ENCODE peak calls at places on chromosome 4, in nine cellular contexts. H is posterior cingulate gyrus; P is iPS-NIHi11; E is GM04504; V is activated CD8-positive, alpha-beta memory T cell treated with anti-CD3 and anti-CD28 coated beads, Interleukin-2, amount 50 U/mL, for 4 hours; Z is GM13977; C is activated T-cell treated with anti-CD3 and anti-CD28 coated beads, Interleukin-2, amount 50 U/mL, for 4 hours; U is lower lobe of right lung; X is IMR-90. K is an unnamed sample.

GRCh38 chr4:100984901-100985300 is 362.4 kb downstream of the PPP3CA start:
- DNase-seq in H (no peak), P (no peak), E (peak; percentile 45), V (no peak), Z (no peak), C (no peak), U (no peak), X (peak; percentile 66), K (no peak)

GRCh38 chr4:94545296-94545695 is 93.6 kb downstream of the PDLIM5 start:
- DNase-seq in H (no peak), P (no peak), E (peak; percentile 23), V (no peak), Z (no peak), C (no peak), U (no peak), X (peak; percentile 63), K (no peak)

GRCh38 chr4:157574606-157575005 is 354.1 kb downstream of the GRIA2 start:
- DNase-seq in H (no peak), P (no peak), E (no peak), V (no peak), Z (no peak), C (no peak), U (no peak), X (no peak), K (no peak)

GRCh38 chr4:140367738-140368137 is 5.7 kb upstream of the SCOC start:
- DNase-seq in H (no peak), P (no peak), E (peak; percentile 2), V (no peak), Z (no peak), C (no peak), U (no peak), X (peak; percentile 58), K (no peak)

GRCh38 chr4:86872135-86872534 is 20.1 kb downstream of the C4orf36 start:
- DNase-seq in H (no peak), P (no peak), E (no peak), V (no peak), Z (no peak), C (no peak), U (no peak), X (no peak), K (no peak)

GRCh38 chr4:159296061-159296460 is 193.2 kb downstream of the RAPGEF2 start:
- DNase-seq in H (no peak), P (no peak), E (no peak), V (no peak), Z (no peak), C (no peak), U (no peak), X (peak; percentile 85), K (no peak)

GRCh38 chr4:84583871-84584373 is 995 bp downstream of the CDS1 start:
- DNase-seq in H (no peak), P (no peak), E (no peak), V (no peak), Z (peak; percentile 39), C (no peak), U (no peak), X (no peak), K (no peak)

GRCh38 chr4:1198070-1198844 is 25.9 kb upstream of the SPON2 start:
- DNase-seq in H (no peak), P (no peak), E (no peak), V (no peak), Z (no peak), C (no peak), U (no peak), X (peak; percentile 70), K (no peak)

GRCh38 chr4:123564758-123565346 is 168.3 kb downstream of the SPRY1 start:
- DNase-seq in H (peak; percentile 16), P (peak; percentile 84), E (peak; percentile 40), V (peak; percentile 44), Z (peak; percentile 79), C (peak; percentile 26), U (no peak), X (peak; percentile 69), K (no peak)

GRCh38 chr4:3353747-3354454 is 61.1 kb downstream of the RGS12 start:
- DNase-seq in H (no peak), P (no peak), E (no peak), V (no peak), Z (no peak), C (no peak), U (no peak), X (no peak), K (no peak)

GRCh38 chr4:84224522-84224921 is 274.6 kb downstream of the NKX6-1 start:
- DNase-seq in H (no peak), P (peak; percentile 16), E (no peak), V (no peak), Z (no peak), C (no peak), U (no peak), X (no peak), K (no peak)